ENCODE peak calls at places on chromosome 1, in seven cellular contexts. C is astrocyte of the cerebellum, P is kidney, Y is tibial artery, X is heart left ventricle, Z is endothelial cell, E is GM10248. M is an unnamed sample.

GRCh38 chr1:202304370-202304769 is 37.4 kb downstream of the UBE2T start:
- DNase-seq in X (peak), E (no peak), P (no peak), Y (peak), C (no peak), Z (no peak), M (no peak)

GRCh38 chr1:11042995-11043874 is 3.8 kb downstream of the MASP2 start:
- DNase-seq in E (no peak), P (peak), Z (no peak), X (no peak), C (no peak), Y (no peak), M (no peak)

GRCh38 chr1:201877877-201878339 is 10.8 kb upstream of the SHISA4 start:
- DNase-seq in P (no peak), Y (no peak), Z (peak), E (peak), C (peak), X (no peak), M (peak)

GRCh38 chr1:22030473-22030872 is 22.0 kb upstream of the CDC42 start:
- DNase-seq in Z (no peak), C (no peak), X (no peak), Y (no peak), P (no peak), E (no peak), M (no peak)

GRCh38 chr1:36871146-36871971 is 163.0 kb downstream of the GRIK3 start:
- DNase-seq in X (no peak), Z (no peak), Y (no peak), E (no peak), P (no peak), C (no peak), M (no peak)

GRCh38 chr1:232553809-232554208 is 76.1 kb downstream of the SIPA1L2 start:
- DNase-seq in Y (no peak), X (no peak), C (no peak), Z (no peak), E (no peak), P (no peak), M (no peak)

GRCh38 chr1:214476229-214476957 is 75.0 kb downstream of the PTPN14 start:
- DNase-seq in C (no peak), Y (no peak), E (no peak), P (no peak), Z (no peak), X (no peak), M (peak)

GRCh38 chr1:4002741-4003140 is 102.7 kb upstream of the C1orf174 start:
- DNase-seq in Y (no peak), E (no peak), X (no peak), P (no peak), C (no peak), Z (no peak), M (no peak)

GRCh38 chr1:9481048-9481447 is 58.2 kb upstream of the SLC25A33 start:
- DNase-seq in E (no peak), P (no peak), C (no peak), Z (no peak), Y (no peak), X (peak), M (no peak)

GRCh38 chr1:58855351-58856165 is 71.7 kb upstream of the JUN start:
- DNase-seq in Z (no peak), Y (no peak), P (no peak), X (no peak), C (no peak), E (no peak), M (no peak)

GRCh38 chr1:56819393-56819899 is at the start of gene FYB2:
- DNase-seq in X (no peak), Y (no peak), P (peak), Z (no peak), C (peak), E (no peak), M (no peak)

GRCh38 chr1:89980605-89981004 is 14.3 kb upstream of the ZNF326 start:
- DNase-seq in X (no peak), C (no peak), P (no peak), E (no peak), Z (no peak), Y (no peak), M (no peak)

GRCh38 chr1:217134857-217135568 is 411.8 kb upstream of the ESRRG start:
- DNase-seq in C (no peak), Y (no peak), P (peak), E (peak), Z (peak), X (no peak), M (peak)

GRCh38 chr1:218772575-218772974 is 401.1 kb upstream of the LYPLAL1 start:
- DNase-seq in Z (no peak), C (peak), X (no peak), P (no peak), Y (no peak), E (no peak), M (no peak)

GRCh38 chr1:97943354-97943753 is 22.5 kb upstream of the DPYD start:
- DNase-seq in E (no peak), C (peak), P (no peak), Y (no peak), X (no peak), Z (no peak), M (peak)

GRCh38 chr1:43315481-43315880 is 14.7 kb downstream of the TIE1 start:
- DNase-seq in Y (no peak), X (no peak), Z (no peak), E (no peak), P (no peak), C (no peak), M (no peak)

DNA sequence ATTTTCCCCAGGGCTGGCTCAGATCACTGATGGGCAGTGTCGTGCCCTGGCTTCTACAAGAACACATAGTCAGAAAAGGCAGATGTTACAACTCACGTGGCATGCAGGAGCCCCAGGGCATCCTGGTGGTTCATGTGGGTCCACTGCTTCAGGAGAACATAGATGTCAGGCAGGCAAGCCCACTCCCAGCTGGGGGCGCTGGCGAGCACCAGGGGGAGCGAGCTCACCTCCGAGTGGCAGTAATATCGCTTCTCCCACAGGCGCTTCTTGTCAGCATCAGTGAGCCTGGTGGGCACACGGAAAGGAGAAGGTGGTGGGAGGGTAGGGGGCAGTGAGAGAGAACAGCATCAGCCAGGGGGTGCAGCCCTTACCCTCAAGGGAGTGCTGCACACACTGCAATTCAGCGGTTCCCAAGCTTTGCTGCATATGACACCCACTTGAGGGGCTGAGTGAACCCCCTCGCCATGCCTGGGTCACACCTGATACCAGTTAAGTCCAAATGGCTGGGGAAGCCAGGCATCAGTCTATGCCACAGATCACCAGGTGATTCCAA is 34.3 kb upstream of the PPP1R15B start:
- DNase-seq in C (no peak), Y (no peak), Z (peak), X (no peak), E (peak), P (peak), M (peak)
- TF ChIP-seq CTCF in C (peak), Y (no peak), Z (peak), X (peak), E (peak), P (no peak), M (no peak)

GRCh38 chr1:61926597-61926996 is 184.3 kb downstream of the PATJ start:
- DNase-seq in Z (no peak), E (no peak), Y (no peak), P (no peak), C (no peak), X (no peak), M (no peak)

GRCh38 chr1:61922950-61923480 is 180.7 kb downstream of the PATJ start:
- DNase-seq in Y (no peak), C (no peak), E (no peak), X (no peak), P (no peak), Z (no peak), M (no peak)

GRCh38 chr1:61925591-61926298 is 183.5 kb downstream of the PATJ start:
- DNase-seq in X (no peak), P (no peak), Z (no peak), E (no peak), Y (no peak), C (no peak), M (no peak)

GRCh38 chr1:61921435-61921834 is 179.2 kb downstream of the PATJ start:
- DNase-seq in P (no peak), E (no peak), Y (no peak), C (peak), Z (no peak), X (no peak), M (no peak)
- TF ChIP-seq CTCF in P (no peak), E (no peak), Y (no peak), C (peak), Z (no peak), X (peak), M (no peak)

GRCh38 chr1:152777510-152778137 is 2.7 kb downstream of the LCE1F start:
- DNase-seq in Y (no peak), C (no peak), Z (peak), E (no peak), X (no peak), P (no peak), M (peak)
- TF ChIP-seq CTCF in Y (no peak), C (no peak), Z (peak), E (peak), X (no peak), P (no peak), M (no peak)

DNA sequence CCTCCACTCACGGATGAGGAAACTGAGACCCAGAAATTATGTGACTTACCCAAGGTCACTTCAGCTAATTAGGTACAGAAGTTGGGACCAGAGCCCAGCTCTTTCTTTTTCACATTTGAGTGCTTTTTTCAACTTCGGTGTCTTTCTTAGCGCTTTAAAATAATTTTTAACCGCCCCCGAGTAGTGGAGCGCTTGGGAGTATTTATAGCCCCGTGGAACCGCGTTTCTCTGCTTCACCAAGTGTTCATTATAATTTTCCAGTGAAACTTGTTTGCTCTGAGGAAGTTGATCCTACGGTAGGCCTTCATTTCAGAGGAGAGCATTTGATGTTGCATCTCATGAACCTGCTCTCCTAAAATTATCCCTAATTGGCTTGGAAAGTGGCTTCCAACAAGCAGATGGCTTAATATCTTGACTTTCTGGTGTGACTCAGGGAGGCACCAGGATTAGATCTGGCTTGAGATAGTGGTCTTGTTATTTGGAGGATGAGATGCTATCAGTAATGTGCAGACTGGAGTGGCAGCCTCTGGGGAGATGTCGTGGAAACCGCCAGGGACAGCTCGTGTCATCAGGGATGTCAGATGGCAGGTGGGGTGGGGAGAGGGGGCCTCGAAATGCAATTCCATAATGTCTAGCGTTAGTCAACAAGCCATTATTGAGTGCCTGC is 321.3 kb downstream of the CAMTA1 start:
- DNase-seq in Z (no peak), E (no peak), P (no peak), X (no peak), C (no peak), Y (no peak), M (no peak)
- TF ChIP-seq CTCF in Z (no peak), E (no peak), P (no peak), X (no peak), C (no peak), Y (no peak), M (no peak)

GRCh38 chr1:19809044-19809750 is 5.9 kb downstream of the RNF186 start:
- DNase-seq in Y (no peak), C (no peak), Z (no peak), P (no peak), E (no peak), X (no peak), M (no peak)

GRCh38 chr1:19813651-19813960 is 1.5 kb downstream of the RNF186 start:
- DNase-seq in E (no peak), Y (no peak), Z (no peak), P (no peak), C (no peak), X (no peak), M (no peak)

GRCh38 chr1:19812875-19813650 is 2.0 kb downstream of the RNF186 start:
- DNase-seq in X (no peak), E (no peak), C (no peak), Y (no peak), P (no peak), Z (no peak), M (no peak)

GRCh38 chr1:19814244-19814661 is 830 bp downstream of the RNF186 start:
- DNase-seq in E (no peak), Z (no peak), P (no peak), Y (no peak), X (no peak), C (no peak), M (no peak)

GRCh38 chr1:19811206-19811851 is 3.8 kb downstream of the RNF186 start:
- DNase-seq in Z (peak), P (no peak), C (no peak), E (peak), X (no peak), Y (peak), M (peak)
- TF ChIP-seq CTCF in Z (peak), P (peak), C (peak), E (peak), X (peak), Y (peak), M (no peak)

DNA sequence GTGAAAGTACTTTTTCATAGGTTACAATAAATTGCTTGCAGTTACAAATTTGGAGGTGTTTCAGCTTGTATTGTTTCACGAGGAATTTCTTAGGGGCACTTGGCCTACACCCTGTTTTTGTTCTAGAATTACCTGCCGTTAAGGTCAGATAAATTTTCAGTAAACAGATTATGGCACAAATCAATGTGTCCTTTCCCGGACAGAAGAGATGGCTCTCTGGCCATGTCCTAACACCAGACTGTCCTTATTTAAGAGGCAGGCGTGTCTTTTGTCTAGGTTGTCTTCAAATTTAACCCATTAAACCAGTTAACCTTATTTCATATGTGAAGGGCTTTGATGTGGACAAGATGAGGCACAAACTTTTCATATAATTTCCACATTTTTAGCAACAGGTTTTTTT is 243.4 kb downstream of the SDCCAG8 start:
- DNase-seq in Y (no peak), P (no peak), C (no peak), X (no peak), Z (no peak), E (no peak), M (no peak)
- TF ChIP-seq CTCF in Y (no peak), P (no peak), C (no peak), X (no peak), Z (no peak), E (no peak), M (no peak)

DNA sequence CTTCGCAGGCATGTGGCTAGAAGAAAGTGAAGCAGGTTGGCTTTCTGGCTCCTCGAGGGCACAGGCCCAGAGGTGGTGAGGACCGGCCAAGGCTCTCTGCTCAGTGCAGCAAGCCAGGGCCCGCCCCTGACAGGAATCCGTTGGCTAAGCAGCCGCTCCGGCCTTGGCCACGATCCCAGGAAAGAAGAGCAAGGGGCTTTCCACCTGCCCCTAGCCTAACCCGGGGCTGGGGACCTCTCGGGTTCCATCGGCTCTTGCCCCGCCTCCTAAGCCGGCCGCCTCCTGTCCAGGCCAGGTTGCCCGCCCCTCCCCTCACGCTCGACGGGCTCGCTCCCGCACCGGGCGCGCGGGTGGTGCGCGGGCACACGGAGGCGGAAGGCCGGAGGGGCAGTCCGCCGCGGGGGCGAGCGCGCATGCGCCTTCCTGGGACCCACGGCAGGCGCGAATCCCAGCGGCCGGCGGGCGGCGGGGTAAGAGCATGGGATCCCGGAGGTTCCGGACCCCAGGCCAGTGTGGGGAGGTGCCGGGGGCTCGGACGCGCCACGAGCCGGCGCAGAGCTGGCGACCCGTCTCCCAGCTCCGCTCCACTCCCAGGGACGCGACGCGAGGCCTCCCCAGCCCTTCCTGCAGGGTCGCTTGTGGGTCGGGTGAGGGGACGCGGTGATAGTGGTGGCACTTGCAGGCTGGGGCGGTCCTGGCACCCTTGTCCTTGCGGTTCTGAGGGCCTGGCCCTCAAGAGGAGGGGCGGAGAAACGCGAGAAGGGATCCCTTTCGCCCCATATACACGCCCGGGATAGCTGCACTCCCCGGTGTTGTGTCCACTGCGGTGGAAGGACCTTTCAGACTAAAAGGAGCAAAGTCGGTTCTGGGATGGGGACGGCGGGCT is at the start of gene ALG6:
- DNase-seq in E (peak), P (peak), X (peak), Y (peak), C (peak), Z (peak), M (peak)
- TF ChIP-seq CTCF in E (no peak), P (no peak), X (peak), Y (peak), C (peak), Z (no peak), M (no peak)

GRCh38 chr1:197124376-197124775 is 22.1 kb downstream of the ASPM start:
- DNase-seq in E (no peak), Z (no peak), C (no peak), P (no peak), X (no peak), Y (no peak), M (no peak)

GRCh38 chr1:197130677-197131304 is 15.7 kb downstream of the ASPM start:
- DNase-seq in E (no peak), C (peak), P (no peak), Y (no peak), X (no peak), Z (no peak), M (no peak)

GRCh38 chr1:197129698-197130097 is 16.8 kb downstream of the ASPM start:
- DNase-seq in C (no peak), E (no peak), Y (no peak), Z (no peak), X (no peak), P (no peak), M (no peak)

GRCh38 chr1:197126698-197127097 is 19.8 kb downstream of the ASPM start:
- DNase-seq in C (no peak), P (no peak), Z (no peak), X (no peak), Y (no peak), E (no peak), M (no peak)

DNA sequence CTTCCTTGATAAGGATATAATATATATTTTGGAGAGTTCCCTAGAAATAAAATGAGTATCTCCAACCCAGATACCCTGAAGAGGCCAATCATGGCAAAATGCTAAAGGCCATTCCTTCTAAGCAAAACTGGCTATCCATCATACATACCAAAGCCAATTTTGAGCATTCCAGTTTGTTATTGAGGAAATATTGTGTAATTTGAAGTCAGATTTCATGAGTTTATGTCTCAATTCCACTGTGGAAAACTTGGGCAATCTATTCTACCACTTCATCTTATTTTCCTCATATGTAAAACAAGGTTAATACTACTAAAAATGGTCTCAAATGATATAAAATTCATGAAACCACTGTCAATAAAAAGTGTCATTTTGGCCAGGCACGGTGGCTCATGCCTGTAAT is 19.0 kb downstream of the ASPM start:
- DNase-seq in X (no peak), P (no peak), C (no peak), E (no peak), Y (no peak), Z (no peak), M (no peak)
- TF ChIP-seq CTCF in X (no peak), P (no peak), C (no peak), E (no peak), Y (no peak), Z (no peak), M (no peak)

M was measured in Calu3.